ENCODE peak calls at places on chromosomes 12 and 14, in eight cellular contexts. J is fibroblast of lung, A is cardiac fibroblast, G is bronchial epithelial cell, H is IMR-90, Y is MCF 10A, D is AG09319, P is body of pancreas. T is an unnamed sample.

GRCh38 chr12:108611884-108612415 is 14.1 kb upstream of the TMEM119 start:
- DNase-seq in Y (peak; percentile 84), J (peak; percentile 80), A (peak; percentile 64), D (no peak), H (peak; percentile 89), P (no peak), G (peak; percentile 95), T (peak; percentile 68)

GRCh38 chr14:103692159-103692558 is 23.1 kb downstream of the XRCC3 start:
- DNase-seq in Y (no peak), H (no peak), G (no peak), D (no peak), P (no peak), A (no peak), J (no peak), T (no peak)

GRCh38 chr14:80959448-80960006 is 4.1 kb downstream of the TSHR start:
- DNase-seq in Y (no peak), A (no peak), H (no peak), J (no peak), P (no peak), G (no peak), D (no peak), T (no peak)

GRCh38 chr12:3420693-3421092 is 70.3 kb upstream of the PRMT8 start:
- DNase-seq in A (no peak), G (no peak), Y (no peak), J (no peak), H (no peak), P (no peak), D (no peak), T (no peak)

GRCh38 chr14:23535943-23536342 is 15.6 kb downstream of the ZFHX2 start:
- DNase-seq in D (no peak), G (no peak), J (no peak), P (no peak), H (no peak), Y (no peak), A (no peak), T (no peak)

GRCh38 chr12:103495158-103495782 is 498 bp downstream of the C12orf42 start:
- DNase-seq in D (no peak), P (peak; percentile 40), H (no peak), Y (no peak), J (no peak), A (no peak), G (no peak), T (peak; percentile 30)

GRCh38 chr12:64186789-64187188 is 35.3 kb downstream of the KICS2 start:
- DNase-seq in A (no peak), J (peak; percentile 18), P (no peak), H (peak; percentile 47), D (no peak), Y (peak; percentile 40), G (peak; percentile 79), T (no peak)

GRCh38 chr12:105281694-105282049 is 45.7 kb upstream of the APPL2 start:
- DNase-seq in A (no peak), G (no peak), Y (no peak), H (no peak), J (no peak), P (no peak), D (no peak), T (no peak)

GRCh38 chr14:105381446-105382342 is 16.6 kb upstream of the TEX22 start:
- DNase-seq in J (no peak), P (no peak), A (no peak), Y (no peak), G (no peak), H (no peak), D (no peak), T (no peak)

GRCh38 chr12:30063435-30063945 is 279.7 kb upstream of the TMTC1 start:
- DNase-seq in Y (no peak), H (no peak), G (no peak), J (no peak), A (no peak), D (no peak), P (no peak), T (no peak)

GRCh38 chr12:77220586-77220985 is 155.2 kb upstream of the E2F7 start:
- DNase-seq in Y (no peak), A (peak; percentile 43), H (no peak), D (no peak), P (no peak), J (peak; percentile 3), G (no peak), T (no peak)

GRCh38 chr12:56593909-56594621 is 36.1 kb downstream of the BAZ2A start:
- DNase-seq in P (peak; percentile 58), J (peak; percentile 73), H (peak; percentile 81), G (peak; percentile 65), Y (peak; percentile 62), D (peak; percentile 39), A (peak; percentile 86), T (peak; percentile 73)

GRCh38 chr12:14955876-14956811 is 5.3 kb downstream of the ARHGDIB start:
- DNase-seq in G (no peak), H (no peak), J (no peak), D (no peak), Y (no peak), A (no peak), P (no peak), T (no peak)

GRCh38 chr14:91246051-91246852 is 1.7 kb upstream of the GPR68 start:
- DNase-seq in Y (peak; percentile 29), J (no peak), H (no peak), A (no peak), G (no peak), D (no peak), P (no peak), T (no peak)

GRCh38 chr12:94148841-94149780 is 734 bp downstream of the PLXNC1 start:
- DNase-seq in G (no peak), A (peak; percentile 65), D (no peak), J (peak; percentile 49), Y (no peak), H (peak; percentile 23), P (peak; percentile 60), T (peak; percentile 58)

DNA sequence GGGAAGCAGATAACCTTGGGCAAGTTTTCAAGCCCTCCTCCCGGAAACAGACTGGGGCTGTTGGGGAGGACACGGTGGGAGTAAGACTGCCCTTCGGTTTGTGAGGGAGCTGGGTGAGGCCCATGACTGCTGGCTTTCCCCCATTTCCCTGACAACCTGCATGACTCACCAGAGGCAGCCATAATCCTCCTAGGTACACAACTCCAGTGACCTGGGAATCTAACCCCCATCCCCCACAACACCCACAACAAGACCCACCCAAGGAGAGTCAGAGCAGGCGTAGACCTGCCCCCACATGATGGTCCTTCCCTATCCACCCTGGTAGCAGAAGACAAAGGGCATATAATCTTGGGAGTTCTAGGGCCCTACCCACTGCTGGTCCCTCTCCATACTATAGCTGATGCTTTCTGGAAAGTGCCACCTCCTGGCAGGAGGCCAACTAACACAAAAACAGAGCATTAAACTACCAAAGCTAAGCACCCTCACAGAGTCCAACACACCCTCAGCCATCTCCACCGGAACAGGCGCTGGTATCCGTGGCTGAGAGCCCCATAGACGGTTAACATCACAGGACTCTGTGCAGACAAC is 14.8 kb downstream of the DDX24 start:
- DNase-seq in J (no peak), D (no peak), A (no peak), G (peak; percentile 87), P (peak; percentile 49), Y (peak; percentile 51), H (no peak), T (no peak)
- TF ChIP-seq CTCF in J (no peak), D (no peak), A (no peak), G (no peak), P (no peak), Y (no peak), H (no peak), T (no peak)

GRCh38 chr14:89773151-89773550 is 181.4 kb downstream of the EFCAB11 start:
- DNase-seq in P (no peak), D (no peak), J (no peak), A (no peak), H (no peak), G (no peak), Y (no peak), T (no peak)

GRCh38 chr14:89765346-89765745 is 189.2 kb downstream of the EFCAB11 start:
- DNase-seq in Y (no peak), P (no peak), J (no peak), A (no peak), G (no peak), H (no peak), D (no peak), T (no peak)

GRCh38 chr14:89773644-89774316 is 180.8 kb downstream of the EFCAB11 start:
- DNase-seq in H (peak; percentile 47), A (peak; percentile 25), D (no peak), Y (peak; percentile 56), G (peak; percentile 39), P (peak; percentile 66), J (no peak), T (peak; percentile 9)

GRCh38 chr14:89771251-89771650 is 183.3 kb downstream of the EFCAB11 start:
- DNase-seq in J (peak; percentile 72), H (peak; percentile 87), G (peak; percentile 41), D (no peak), P (no peak), A (peak; percentile 32), Y (no peak), T (no peak)

GRCh38 chr14:89767861-89768268 is 186.7 kb downstream of the EFCAB11 start:
- DNase-seq in J (peak; percentile 69), H (peak; percentile 63), D (no peak), G (peak; percentile 50), A (peak; percentile 73), P (peak; percentile 39), Y (peak; percentile 51), T (peak; percentile 52)
- TF ChIP-seq CTCF in J (peak; percentile 77), H (peak; percentile 62), D (peak; percentile 66), G (peak; percentile 77), A (peak; percentile 82), P (peak; percentile 37), Y (peak; percentile 66), T (peak; percentile 37)

DNA sequence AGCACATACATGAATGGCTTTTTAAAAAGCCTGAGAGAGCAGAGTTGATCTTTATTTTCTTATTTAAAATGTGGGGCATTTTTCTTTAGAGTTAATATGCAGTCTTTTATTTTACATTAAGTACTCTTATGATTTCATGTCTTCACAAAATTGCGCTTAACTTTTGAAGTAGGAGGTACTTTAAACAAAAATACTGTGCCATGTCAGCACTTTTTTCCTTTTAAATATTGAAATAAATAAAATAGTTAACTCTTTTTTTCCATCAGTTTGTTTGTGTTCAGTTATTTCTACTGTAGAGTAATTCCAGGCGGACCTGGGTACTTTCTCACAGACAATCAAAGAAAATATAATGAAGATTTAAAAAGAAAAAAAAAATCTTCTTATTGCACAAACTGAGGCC is 231.7 kb downstream of the DPF3 start:
- DNase-seq in H (no peak), A (no peak), G (no peak), P (no peak), J (no peak), Y (no peak), D (no peak), T (no peak)
- TF ChIP-seq CTCF in H (no peak), A (no peak), G (no peak), P (no peak), J (no peak), Y (no peak), D (no peak), T (no peak)

DNA sequence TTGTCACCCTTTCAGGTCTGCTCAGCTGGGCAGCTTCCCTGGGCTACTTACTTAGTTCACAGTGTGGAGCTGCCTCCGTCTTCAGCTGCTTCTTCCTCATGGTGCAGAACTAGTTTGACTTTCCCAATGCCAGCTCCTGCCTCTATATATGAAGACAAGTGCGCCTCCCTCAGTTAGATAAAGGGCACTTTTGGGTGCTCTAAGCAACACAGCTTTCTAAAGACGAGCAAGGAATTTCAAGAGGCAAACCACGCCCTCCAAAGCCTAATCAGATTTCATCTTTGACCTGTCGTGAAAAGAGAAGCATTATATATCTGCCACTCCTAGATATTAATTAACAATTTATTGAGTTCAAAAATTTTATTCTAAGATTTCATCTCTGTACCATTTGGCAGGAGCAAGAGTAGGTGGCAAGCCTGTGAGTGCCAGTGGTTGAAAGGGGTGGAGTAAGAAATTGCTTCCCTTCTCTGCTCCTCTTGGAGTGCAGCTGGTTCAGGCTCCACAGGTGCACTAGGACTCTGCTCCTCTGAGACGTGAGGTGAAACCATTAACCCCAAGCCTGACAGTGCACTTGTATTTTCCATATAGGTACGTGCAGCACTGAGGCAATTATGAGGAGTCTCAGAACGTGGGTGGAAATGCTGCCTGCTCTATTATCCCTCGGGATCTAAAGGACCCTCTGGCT is 2.1 kb upstream of the SLC11A2 start:
- DNase-seq in J (peak; percentile 61), P (peak; percentile 29), G (peak; percentile 68), H (peak; percentile 33), D (no peak), A (peak; percentile 59), Y (peak; percentile 87), T (no peak)
- TF ChIP-seq CTCF in J (peak; percentile 35), P (no peak), G (peak; percentile 53), H (peak; percentile 43), D (peak; percentile 28), A (peak; percentile 42), Y (peak; percentile 24), T (no peak)